ENCODE peak calls at places on chromosomes 7 and 10, in ten cellular contexts. X is body of pancreas, P is psoas muscle, U is cardiac fibroblast, Y is omental fat pad, J is PC-9, E is fibroblast of lung, O is endothelial cell, I is H9, C is astrocyte of the spinal cord. F is an unnamed sample.

GRCh38 chr10:13913890-13914289 is 327.1 kb downstream of the PRPF18 start:
- DNase-seq in I (no peak), O (no peak), E (no peak), X (no peak), U (no peak), C (no peak), P (no peak), J (no peak), Y (no peak), F (no peak)

GRCh38 chr7:100192951-100193350 is 15.2 kb downstream of the STAG3 start:
- DNase-seq in O (no peak), X (no peak), U (no peak), C (no peak), Y (no peak), P (no peak), J (no peak), E (no peak), I (no peak), F (no peak)

GRCh38 chr10:113094114-113094486 is 144.1 kb downstream of the TCF7L2 start:
- DNase-seq in E (peak), X (no peak), U (peak), Y (no peak), O (no peak), I (no peak), C (no peak), P (no peak), J (no peak), F (no peak)

GRCh38 chr10:12949248-12949647 is 52.3 kb downstream of the CCDC3 start:
- DNase-seq in E (no peak), O (no peak), J (no peak), U (no peak), P (no peak), I (no peak), C (no peak), X (no peak), Y (no peak), F (no peak)

GRCh38 chr10:104209575-104210198 is 22.5 kb downstream of the CFAP43 start:
- DNase-seq in O (peak), E (peak), I (peak), U (peak), P (no peak), C (peak), J (peak), X (peak), Y (no peak), F (peak)

GRCh38 chr10:12730809-12731519 is 270.5 kb downstream of the CCDC3 start:
- DNase-seq in I (no peak), X (no peak), J (no peak), O (no peak), C (no peak), Y (no peak), E (peak), U (no peak), P (no peak), F (no peak)

GRCh38 chr10:9289811-9290210 is 1235.3 kb downstream of the GATA3 start:
- DNase-seq in X (no peak), C (no peak), P (no peak), U (no peak), O (no peak), J (no peak), Y (no peak), I (no peak), E (peak), F (no peak)

GRCh38 chr10:110609592-110609991 is 34.5 kb upstream of the RBM20 start:
- DNase-seq in O (no peak), P (peak), X (no peak), C (no peak), Y (no peak), J (no peak), U (no peak), E (no peak), I (no peak), F (no peak)

GRCh38 chr10:16597656-16598055 is 76.0 kb upstream of the C1QL3 start:
- DNase-seq in J (no peak), X (no peak), Y (no peak), I (no peak), U (peak), P (no peak), E (no peak), O (no peak), C (peak), F (no peak)

GRCh38 chr7:10015687-10016086 is 958.0 kb upstream of the PHF14 start:
- DNase-seq in X (no peak), O (no peak), P (no peak), Y (no peak), I (no peak), C (no peak), U (no peak), E (no peak), J (no peak), F (no peak)

GRCh38 chr10:87550741-87551140 is 46.0 kb downstream of the MINPP1 start:
- DNase-seq in C (no peak), U (no peak), X (no peak), Y (no peak), J (no peak), O (no peak), P (no peak), E (no peak), I (no peak), F (no peak)

GRCh38 chr7:69890081-69890369 is 291.8 kb downstream of the AUTS2 start:
- DNase-seq in P (no peak), C (no peak), U (no peak), X (no peak), I (no peak), E (no peak), J (no peak), O (no peak), Y (no peak), F (no peak)

GRCh38 chr7:2928613-2929311 is 84.7 kb upstream of the GNA12 start:
- DNase-seq in U (no peak), E (no peak), X (peak), O (no peak), J (no peak), Y (no peak), P (no peak), C (no peak), I (peak), F (no peak)

GRCh38 chr7:70497793-70498192 is 634.2 kb upstream of the GALNT17 start:
- DNase-seq in O (no peak), E (no peak), Y (no peak), I (no peak), U (no peak), C (no peak), X (no peak), J (no peak), P (no peak), F (no peak)

GRCh38 chr10:79066460-79067240 is 2.1 kb upstream of the ZMIZ1 start:
- DNase-seq in X (no peak), E (peak), J (peak), O (peak), P (no peak), C (peak), I (peak), Y (no peak), U (peak), F (no peak)

GRCh38 chr10:49597426-49598163 is 12.5 kb upstream of the SLC18A3 start:
- DNase-seq in X (no peak), Y (no peak), C (no peak), O (no peak), U (no peak), E (no peak), I (no peak), P (no peak), J (no peak), F (no peak)

GRCh38 chr7:33243319-33243881 is 114.0 kb downstream of the BBS9 start:
- DNase-seq in O (no peak), P (no peak), J (no peak), U (peak), I (no peak), X (no peak), E (peak), Y (no peak), C (peak), F (no peak)

GRCh38 chr10:76839276-76839675 is 798.3 kb downstream of the KCNMA1 start:
- DNase-seq in E (peak), O (no peak), Y (no peak), X (peak), U (peak), I (no peak), P (no peak), J (no peak), C (no peak), F (no peak)

GRCh38 chr7:85564861-85565630 is 378.2 kb upstream of the SEMA3D start:
- DNase-seq in X (no peak), O (no peak), I (no peak), E (peak), Y (no peak), C (no peak), U (peak), P (no peak), J (no peak), F (no peak)

GRCh38 chr7:47311891-47312290 is 270.0 kb downstream of the TNS3 start:
- DNase-seq in I (no peak), Y (no peak), C (no peak), P (no peak), O (no peak), J (no peak), X (no peak), E (no peak), U (no peak), F (no peak)

GRCh38 chr7:39609084-39609461 is 14.3 kb upstream of the RALA start:
- DNase-seq in U (peak), X (no peak), J (no peak), I (no peak), Y (no peak), O (peak), P (peak), C (peak), E (peak), F (no peak)

GRCh38 chr7:17669204-17669603 is 271.1 kb downstream of the SNX13 start:
- DNase-seq in P (no peak), C (no peak), E (no peak), J (no peak), Y (no peak), I (no peak), X (no peak), O (no peak), U (no peak), F (no peak)

GRCh38 chr10:112120491-112120890 is 63.1 kb downstream of the GPAM start:
- DNase-seq in J (no peak), C (no peak), Y (no peak), E (no peak), I (no peak), O (no peak), X (no peak), P (no peak), U (no peak), F (no peak)

GRCh38 chr7:138935438-138936079 is 45.6 kb downstream of the KIAA1549 start:
- DNase-seq in P (peak), I (no peak), O (no peak), Y (no peak), E (peak), U (peak), X (peak), C (peak), J (peak), F (no peak)

GRCh38 chr7:107660381-107661080 is at the start of gene SLC26A4:
- DNase-seq in O (peak), U (no peak), I (no peak), E (no peak), P (peak), X (peak), J (peak), Y (no peak), C (no peak), F (no peak)

GRCh38 chr10:100741386-100742066 is 3.9 kb upstream of the PAX2 start:
- DNase-seq in Y (no peak), E (no peak), O (no peak), U (no peak), X (no peak), J (no peak), P (no peak), C (no peak), I (no peak), F (no peak)

GRCh38 chr7:84781838-84782237 is 405.0 kb downstream of the SEMA3D start:
- DNase-seq in I (no peak), Y (no peak), E (no peak), C (no peak), P (no peak), O (no peak), X (no peak), J (no peak), U (no peak), F (no peak)

GRCh38 chr10:58064714-58065528 is 202.8 kb downstream of the IPMK start:
- DNase-seq in J (peak), Y (no peak), P (no peak), U (peak), I (peak), O (peak), E (peak), C (peak), X (no peak), F (no peak)

GRCh38 chr10:59606551-59606961 is 103.1 kb downstream of the SLC16A9 start:
- DNase-seq in J (no peak), X (no peak), I (no peak), O (no peak), U (peak), C (peak), P (no peak), E (peak), Y (no peak), F (no peak)

GRCh38 chr10:71812016-71812912 is 38.8 kb downstream of the PSAP start:
- DNase-seq in Y (no peak), P (peak), J (peak), E (peak), O (peak), C (peak), X (peak), I (peak), U (peak), F (peak)

GRCh38 chr10:21954132-21954531 is 49.4 kb downstream of the DNAJC1 start:
- DNase-seq in O (no peak), I (no peak), J (no peak), X (no peak), P (no peak), E (no peak), Y (no peak), C (no peak), U (no peak), F (no peak)

GRCh38 chr10:21950566-21950965 is 53.0 kb downstream of the DNAJC1 start:
- DNase-seq in E (no peak), U (no peak), C (no peak), Y (no peak), O (no peak), P (no peak), X (no peak), I (no peak), J (no peak), F (no peak)

GRCh38 chr10:21954690-21955089 is 48.8 kb downstream of the DNAJC1 start:
- DNase-seq in I (no peak), X (no peak), E (no peak), U (no peak), Y (no peak), O (no peak), C (no peak), P (no peak), J (no peak), F (no peak)

DNA sequence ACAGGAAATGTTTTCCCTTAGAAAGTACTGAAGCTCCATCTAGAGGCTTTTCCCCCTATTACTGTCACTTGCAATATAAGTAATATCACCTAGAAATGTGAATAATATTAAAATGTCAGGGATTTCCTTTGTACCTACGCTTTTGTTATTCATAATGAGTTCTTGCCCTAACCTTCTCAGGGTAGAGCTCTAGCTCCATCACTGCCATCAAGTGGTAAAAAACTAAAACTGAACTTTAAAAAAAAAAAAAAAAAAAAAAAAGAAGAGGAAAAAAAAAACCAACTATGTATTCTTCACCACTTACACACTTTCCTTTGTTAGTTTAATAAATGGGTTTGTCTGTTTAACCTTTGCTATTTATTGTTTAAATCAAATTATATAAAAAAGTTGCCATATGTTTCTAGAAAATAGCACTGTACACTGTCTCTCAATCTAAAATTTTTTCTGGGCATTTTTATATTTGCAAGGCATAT is 49.9 kb downstream of the DNAJC1 start:
- DNase-seq in C (peak), P (no peak), I (no peak), J (no peak), X (no peak), Y (no peak), O (no peak), E (peak), U (peak), F (no peak)
- TF ChIP-seq CTCF in C (peak), P (peak), I (peak), J (peak), X (peak), Y (no peak), O (peak), E (peak), U (peak), F (peak)

DNA sequence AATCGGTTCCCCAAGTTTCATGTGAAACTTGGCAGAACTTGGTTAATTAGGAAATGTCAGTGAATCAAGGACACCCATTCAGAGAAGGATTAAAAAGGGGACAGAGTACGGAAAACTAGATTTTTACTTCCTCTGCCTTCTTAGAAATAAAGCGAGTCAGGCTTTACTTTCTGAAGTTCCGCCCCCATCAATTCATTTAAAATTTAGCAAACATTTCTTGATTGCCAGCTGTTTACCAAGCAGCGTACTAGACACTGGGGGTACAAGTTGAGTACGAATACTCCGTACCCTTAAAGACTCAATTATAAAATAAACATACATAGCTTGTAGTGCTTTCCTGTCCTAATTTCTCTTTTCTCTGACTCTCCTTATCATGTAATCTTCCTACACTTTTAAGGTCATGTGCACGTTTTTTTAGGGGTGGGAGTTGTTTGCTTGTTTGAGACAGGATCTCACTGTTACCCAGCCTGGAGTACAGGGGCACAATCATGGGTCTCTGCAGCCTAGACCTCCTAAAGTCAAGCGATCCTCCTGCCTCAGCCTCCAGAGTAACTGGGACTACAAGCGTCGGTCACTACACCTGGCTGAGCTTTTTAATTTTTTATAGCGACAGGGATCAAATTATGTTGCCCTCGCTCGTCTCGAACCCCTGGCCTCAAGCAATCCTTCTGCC is 704 bp upstream of the ABI1 start:
- DNase-seq in J (no peak), U (no peak), O (no peak), E (no peak), P (no peak), X (no peak), I (no peak), Y (no peak), C (no peak), F (no peak)
- TF ChIP-seq CTCF in J (peak), U (no peak), O (peak), E (no peak), P (peak), X (no peak), I (peak), Y (no peak), C (no peak), F (no peak)

GRCh38 chr7:133645870-133646492 is 393.1 kb downstream of the EXOC4 start:
- DNase-seq in U (peak), I (no peak), J (no peak), C (peak), E (peak), P (no peak), O (no peak), Y (no peak), X (no peak), F (no peak)

GRCh38 chr7:133642907-133643306 is 390.0 kb downstream of the EXOC4 start:
- DNase-seq in O (no peak), I (no peak), U (no peak), Y (no peak), P (no peak), J (no peak), E (no peak), X (no peak), C (no peak), F (no peak)

GRCh38 chr7:133638835-133639234 is 386.0 kb downstream of the EXOC4 start:
- DNase-seq in Y (no peak), E (no peak), J (no peak), I (no peak), U (no peak), P (no peak), C (no peak), X (no peak), O (no peak), F (no peak)

GRCh38 chr7:133646493-133647154 is 393.7 kb downstream of the EXOC4 start:
- DNase-seq in J (no peak), O (no peak), C (no peak), Y (no peak), I (no peak), E (no peak), P (no peak), U (no peak), X (no peak), F (no peak)

GRCh38 chr7:133641436-133641835 is 388.6 kb downstream of the EXOC4 start:
- DNase-seq in I (no peak), P (no peak), O (no peak), U (no peak), J (no peak), C (no peak), Y (no peak), X (no peak), E (no peak), F (no peak)
- TF ChIP-seq CTCF in I (no peak), P (no peak), O (no peak), U (no peak), J (no peak), C (no peak), Y (no peak), X (no peak), E (no peak), F (peak)

DNA sequence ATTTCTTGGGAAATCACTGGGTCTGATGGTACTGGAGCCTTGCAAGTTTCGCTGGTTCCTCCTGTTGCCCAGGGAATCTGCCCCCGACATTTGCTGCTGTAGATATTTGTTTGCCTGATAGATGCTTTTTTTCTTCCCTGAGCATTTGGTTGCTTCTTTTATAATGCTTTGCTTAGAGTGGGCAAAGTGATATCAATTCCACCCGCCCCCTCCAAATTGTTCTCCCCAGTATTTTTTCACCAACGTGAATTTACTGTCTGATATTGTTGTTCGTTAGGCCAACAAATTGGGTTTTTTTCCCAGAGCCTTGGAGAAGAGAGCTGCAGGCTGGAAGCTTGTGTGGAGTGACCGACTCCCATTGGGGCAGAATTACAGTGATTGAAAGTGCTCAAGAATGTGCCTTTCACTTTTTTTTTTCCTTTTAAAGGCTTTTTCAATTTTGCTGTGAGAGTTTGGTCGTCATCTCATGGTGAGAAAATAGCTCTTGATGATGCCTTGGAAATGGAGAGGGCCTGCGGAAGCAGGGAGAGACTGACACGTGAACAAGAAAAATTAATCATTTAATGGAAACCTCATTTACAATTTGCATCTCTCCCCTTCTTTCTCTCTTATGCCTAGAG is 2.5 kb downstream of the GRK5 start:
- DNase-seq in J (no peak), X (no peak), C (peak), O (no peak), E (peak), I (no peak), P (no peak), U (peak), Y (no peak), F (no peak)
- TF ChIP-seq CTCF in J (peak), X (no peak), C (no peak), O (peak), E (no peak), I (peak), P (no peak), U (no peak), Y (no peak), F (peak)

DNA sequence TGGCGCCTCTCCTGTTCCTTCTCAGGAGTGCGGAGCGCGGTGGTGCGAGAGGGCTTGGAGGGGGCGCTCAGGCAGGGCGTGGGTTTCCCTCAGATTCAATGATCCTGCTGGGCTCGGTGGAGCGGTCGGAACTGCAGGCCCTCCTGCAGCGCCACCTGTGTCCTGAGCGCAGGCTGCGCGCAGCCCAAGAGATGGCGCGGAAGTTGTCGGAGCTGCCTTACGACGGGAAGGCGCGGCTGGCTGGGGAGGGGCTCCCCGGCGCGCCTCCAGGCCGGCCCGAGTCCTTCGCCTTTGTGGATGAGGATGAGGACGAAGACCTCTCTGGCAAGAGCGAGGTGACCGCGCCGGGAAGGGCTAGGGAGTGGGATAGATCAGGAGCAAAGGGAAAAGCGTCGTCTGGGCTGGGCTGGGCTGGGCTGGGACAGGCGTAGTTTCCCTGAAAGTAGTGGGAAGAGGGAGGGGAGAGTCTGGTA is 17.0 kb downstream of the FAM131B start:
- DNase-seq in O (peak), J (peak), X (peak), C (peak), Y (no peak), U (peak), E (peak), P (peak), I (peak), F (peak)
- TF ChIP-seq CTCF in O (no peak), J (peak), X (peak), C (peak), Y (no peak), U (peak), E (peak), P (no peak), I (peak), F (peak)

F was measured in progenitor cell of endocrine pancreas.